ENCODE peak calls at places on chromosomes 4 and X, in five cellular contexts. F is esophagus squamous epithelium, L is body of pancreas, G is psoas muscle, X is IMR-90. T is an unnamed sample. For H3K27me3, the result is how much of the 10 kb centered on the place peaks cover.

GRCh38 chr4:41301137-41301536 is 44.4 kb downstream of the UCHL1 start:
- DNase-seq in F (no peak), L (no peak), G (no peak), X (no peak), T (no peak)

GRCh38 chr4:76640252-76640925 is 205.4 kb downstream of the SHROOM3 start:
- DNase-seq in F (no peak), L (no peak), G (no peak), X (no peak), T (no peak)

GRCh38 chr4:113979157-113979972 is at the start of gene ARSJ:
- DNase-seq in F (no peak), L (peak), G (peak), X (peak), T (peak)

GRCh38 chr4:7032591-7032990 is 10.6 kb upstream of the TADA2B start:
- DNase-seq in F (no peak), L (no peak), G (peak), X (no peak), T (no peak)

GRCh38 chrX:9794495-9794894 is 8.3 kb downstream of the SHROOM2 start:
- DNase-seq in F (no peak), L (no peak), G (no peak), X (no peak), T (no peak)

GRCh38 chr4:57182132-57182874 is 72.1 kb upstream of the IGFBP7 start:
- DNase-seq in F (no peak), L (no peak), G (no peak), X (no peak), T (no peak)

GRCh38 chrX:138191998-138192397 is 519.5 kb downstream of the FGF13 start:
- DNase-seq in F (no peak), L (peak), G (no peak), X (peak), T (no peak)

GRCh38 chrX:120309873-120310730 is 1.2 kb downstream of the TMEM255A start:
- DNase-seq in F (no peak), L (no peak), G (no peak), X (no peak), T (peak)

GRCh38 chr4:40185830-40186664 is 10.8 kb upstream of the RHOH start:
- DNase-seq in F (no peak), L (no peak), G (no peak), X (peak), T (no peak)

GRCh38 chr4:15755321-15755750 is 22.8 kb upstream of the CD38 start:
- DNase-seq in F (no peak), L (no peak), G (no peak), X (peak), T (no peak)

GRCh38 chrX:54921427-54922021 is 900 bp downstream of the TRO start:
- DNase-seq in F (no peak), L (peak), G (peak), X (peak), T (peak)

GRCh38 chr4:38601244-38601915 is 62.6 kb upstream of the KLF3 start:
- DNase-seq in F (no peak), L (no peak), G (no peak), X (peak), T (no peak)

GRCh38 chrX:17441965-17442364 is 67.0 kb downstream of the NHS start:
- DNase-seq in F (no peak), L (no peak), G (no peak), X (peak), T (no peak)

GRCh38 chr4:30875659-30876269 is 155.6 kb downstream of the PCDH7 start:
- DNase-seq in F (no peak), L (no peak), G (no peak), X (peak), T (no peak)

GRCh38 chr4:95398217-95398616 is 150.6 kb downstream of the UNC5C start:
- DNase-seq in F (no peak), L (no peak), G (no peak), X (no peak), T (no peak)

GRCh38 chr4:162010362-162010761 is 153.4 kb downstream of the FSTL5 start:
- DNase-seq in F (no peak), L (no peak), G (no peak), X (no peak), T (no peak)

GRCh38 chr4:140004580-140005314 is 149.2 kb downstream of the MAML3 start:
- DNase-seq in F (no peak), L (peak), G (peak), X (peak), T (peak)

GRCh38 chrX:81195712-81196111 is 6.0 kb downstream of the HMGN5 start:
- DNase-seq in F (no peak), L (peak), G (no peak), X (peak), T (no peak)

GRCh38 chr4:26322349-26322748 is 1.5 kb downstream of the RBPJ start:
- DNase-seq in F (no peak), L (no peak), G (no peak), X (no peak), T (no peak)

GRCh38 chr4:105474110-105474518 is 252 bp upstream of the PPA2 start:
- DNase-seq in F (no peak), L (peak), G (peak), X (peak), T (peak)

GRCh38 chrX:41621236-41621651 is 67.5 kb upstream of the GPR34 start:
- DNase-seq in F (no peak), L (no peak), G (no peak), X (peak), T (no peak)

DNA sequence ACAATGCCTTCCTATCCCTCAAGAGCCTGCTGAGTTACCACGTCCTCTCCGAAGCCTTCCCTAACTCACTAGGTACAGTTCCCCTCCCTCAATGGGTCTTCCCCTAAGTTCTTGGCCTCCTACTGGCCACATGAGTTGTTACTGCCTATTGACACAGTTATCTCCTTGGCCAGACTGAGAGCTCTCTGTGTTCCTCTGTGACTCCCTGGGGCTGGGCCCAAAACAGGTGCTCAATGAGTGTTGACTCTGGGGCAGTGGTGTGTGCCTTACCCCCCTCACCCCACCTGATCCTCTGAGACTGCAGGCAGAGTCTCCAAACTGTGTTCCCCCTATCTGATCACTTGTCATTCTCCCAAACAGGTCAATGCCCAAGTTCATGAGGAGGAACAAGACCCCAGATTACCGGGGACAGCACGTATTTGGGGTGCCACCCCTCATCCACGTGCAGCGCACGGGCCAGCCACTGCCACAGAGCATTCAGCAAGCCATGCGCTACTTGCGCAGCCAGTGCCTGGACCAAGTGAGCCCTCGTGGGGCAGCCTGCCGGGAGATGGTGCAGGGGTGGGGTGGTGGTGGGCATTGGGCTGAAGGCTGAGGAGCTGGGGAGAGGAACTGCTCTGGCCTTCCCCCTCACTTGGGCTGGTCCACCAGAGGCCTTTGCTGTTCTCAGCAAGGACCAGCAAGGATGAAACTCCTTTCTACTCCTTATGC is 72.6 kb downstream of the STARD8 start:
- DNase-seq in F (no peak), L (no peak), G (peak), X (no peak), T (peak)
- H3K27me3 ChIP-seq in F (under half), L (under half), G (under half), X (under half), T (under half)

GRCh38 chr4:25069014-25069413 is 38.3 kb upstream of the LGI2 start:
- DNase-seq in F (no peak), L (no peak), G (no peak), X (no peak), T (no peak)

GRCh38 chr4:25068386-25068785 is 37.6 kb upstream of the LGI2 start:
- DNase-seq in F (no peak), L (no peak), G (no peak), X (no peak), T (no peak)

GRCh38 chr4:25075129-25075528 is 44.4 kb upstream of the LGI2 start:
- DNase-seq in F (no peak), L (no peak), G (no peak), X (no peak), T (no peak)

GRCh38 chr4:25065901-25066610 is 35.3 kb upstream of the LGI2 start:
- DNase-seq in F (no peak), L (no peak), G (no peak), X (no peak), T (peak)

DNA sequence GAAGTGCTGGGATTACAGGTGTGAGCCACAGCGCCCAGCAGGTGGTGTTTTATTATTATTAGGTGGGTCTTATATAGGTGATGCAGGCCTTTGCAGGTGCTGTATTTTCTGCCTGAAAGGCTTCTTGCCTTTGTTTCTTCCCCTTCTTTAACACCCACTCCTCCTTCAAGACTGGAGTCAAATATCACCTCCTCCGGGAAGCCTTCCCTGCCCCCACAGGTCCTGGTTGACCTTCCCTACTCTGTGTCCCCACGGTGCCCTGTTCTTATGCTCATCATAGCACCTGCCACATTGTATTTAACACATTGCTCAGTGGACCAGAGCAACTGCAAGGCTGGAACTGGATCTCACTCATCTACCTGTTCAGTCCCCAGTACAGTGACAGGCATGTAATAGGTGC is 39.8 kb upstream of the LGI2 start:
- DNase-seq in F (no peak), L (no peak), G (no peak), X (no peak), T (no peak)
- H3K27me3 ChIP-seq in F (under half), L (under half), G (under half), X (under half), T (under half)

GRCh38 chrX:107573016-107573415 is 55.3 kb upstream of the PRPS1 start:
- DNase-seq in F (no peak), L (no peak), G (no peak), X (no peak), T (no peak)

GRCh38 chrX:107576841-107577240 is 51.5 kb upstream of the PRPS1 start:
- DNase-seq in F (no peak), L (no peak), G (no peak), X (no peak), T (no peak)

GRCh38 chrX:107574054-107574683 is 54.1 kb upstream of the PRPS1 start:
- DNase-seq in F (no peak), L (no peak), G (no peak), X (peak), T (no peak)

GRCh38 chrX:107576392-107576791 is 51.9 kb upstream of the PRPS1 start:
- DNase-seq in F (no peak), L (peak), G (no peak), X (no peak), T (no peak)

DNA sequence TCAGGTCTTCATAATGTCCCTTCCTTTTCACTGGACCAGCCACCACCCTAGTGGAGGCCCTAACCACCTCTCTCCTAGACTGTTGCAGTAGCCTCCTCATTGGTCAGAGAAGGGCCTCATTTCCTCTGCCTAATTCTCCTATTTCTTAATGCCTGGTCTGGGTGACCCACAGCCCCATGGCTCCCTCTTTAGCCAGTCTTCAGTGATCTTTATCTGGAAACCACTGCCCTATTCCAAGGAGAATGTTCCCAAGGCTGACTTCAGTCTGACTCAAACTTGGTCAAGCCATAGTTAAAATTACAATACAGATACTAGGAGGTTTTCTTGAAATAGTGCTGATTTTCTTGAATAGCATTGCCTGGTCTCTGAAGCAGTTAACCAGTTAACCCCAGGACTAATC is 53.6 kb upstream of the PRPS1 start:
- DNase-seq in F (no peak), L (no peak), G (no peak), X (peak), T (no peak)
- H3K27me3 ChIP-seq in F (under half), L (under half), G (under half), X (under half), T (under half)

GRCh38 chr4:4876945-4877661 is 17.6 kb downstream of the MSX1 start:
- DNase-seq in F (no peak), L (no peak), G (no peak), X (no peak), T (no peak)
- H3K27me3 ChIP-seq in F (under half), L (under half), G (under half), X (half or more), T (under half)

DNA sequence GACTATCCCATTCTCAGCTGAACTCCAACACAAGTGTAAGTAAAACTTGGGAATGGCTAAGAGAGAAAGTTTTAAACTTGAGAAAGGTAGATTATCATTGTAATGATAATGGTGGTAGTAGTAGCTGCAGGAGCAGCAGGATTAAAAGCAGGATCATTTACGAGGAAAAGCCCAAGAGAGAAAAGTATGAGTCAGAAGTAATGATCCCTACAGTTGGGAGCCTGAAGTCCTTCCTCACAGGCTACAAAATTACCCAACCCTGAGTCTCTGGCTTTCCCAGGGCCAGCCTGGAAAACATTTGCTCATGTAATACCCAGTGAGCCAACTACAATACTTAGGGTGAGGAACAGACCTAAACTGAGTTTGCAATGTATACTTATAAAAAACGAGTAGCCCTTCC is 4.4 kb upstream of the PRDM8 start:
- DNase-seq in F (no peak), L (no peak), G (no peak), X (peak), T (no peak)
- H3K27me3 ChIP-seq in F (under half), L (under half), G (under half), X (under half), T (under half)

GRCh38 chr4:8774071-8774470 is 97.6 kb downstream of the HMX1 start:
- DNase-seq in F (no peak), L (no peak), G (peak), X (no peak), T (no peak)
- H3K27me3 ChIP-seq in F (under half), L (under half), G (under half), X (under half), T (under half)

GRCh38 chrX:111168314-111168713 is 72.3 kb downstream of the PAK3 start:
- DNase-seq in F (no peak), L (no peak), G (no peak), X (peak), T (no peak)
- H3K27me3 ChIP-seq in F (under half), L (under half), G (under half), X (under half), T (under half)

GRCh38 chr4:173018446-173018845 is 150.2 kb upstream of the GALNT7 start:
- DNase-seq in F (no peak), L (no peak), G (no peak), X (no peak), T (no peak)
- H3K27me3 ChIP-seq in F (under half), L (under half), G (under half), X (under half), T (under half)

DNA sequence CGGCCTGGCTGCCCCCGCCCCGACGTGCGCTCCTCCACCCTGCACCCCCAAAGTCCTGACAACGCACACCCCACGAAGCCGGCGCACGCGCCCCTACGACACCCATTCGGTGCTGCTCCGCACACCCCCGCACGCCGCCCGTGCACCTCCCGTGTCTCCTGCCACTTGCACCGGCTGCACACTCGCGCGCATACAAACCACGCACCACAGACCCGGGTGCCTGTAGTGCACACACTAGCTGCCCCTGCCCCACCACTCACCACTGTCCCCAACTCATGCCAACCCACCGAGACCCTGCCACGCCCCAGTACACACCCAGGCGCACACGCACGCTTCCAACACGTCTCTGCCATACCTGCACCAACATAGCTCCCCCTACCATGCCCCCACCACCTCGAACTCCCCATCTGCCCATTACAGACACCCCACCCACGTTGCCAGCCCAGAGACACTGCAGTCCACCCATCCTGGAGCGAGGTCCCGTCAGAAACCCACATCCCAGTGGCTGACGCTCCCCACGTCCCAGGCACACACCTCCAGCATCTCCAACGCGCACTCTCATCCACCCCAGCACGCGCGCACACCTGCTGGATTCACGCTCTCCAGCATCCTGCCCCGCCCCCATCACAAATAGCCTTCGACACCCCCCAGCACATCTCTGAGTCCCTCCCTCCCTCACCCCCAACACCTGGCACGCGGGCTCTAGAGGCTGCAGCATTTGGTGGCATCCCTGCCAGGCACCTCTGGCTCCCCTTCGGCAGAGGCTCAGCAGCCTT is 4.2 kb upstream of the DUSP9 start:
- DNase-seq in F (no peak), L (no peak), G (no peak), X (no peak), T (no peak)
- H3K27me3 ChIP-seq in F (under half), L (under half), G (under half), X (half or more), T (under half)

GRCh38 chr4:54230479-54231418 is 1.7 kb downstream of the PDGFRA start:
- DNase-seq in F (no peak), L (no peak), G (peak), X (no peak), T (peak)
- H3K27me3 ChIP-seq in F (under half), L (half or more), G (under half), X (under half), T (half or more)

T was measured in uterus.